ENCODE peak calls at places on chromosomes 2 and 18, in ten cellular contexts. L, C, Z, G, R, W, H, X, S and E are unnamed samples.

GRCh38 chr2:233280114-233280693 is 27.4 kb upstream of the SAG start:
- DNase-seq in Z (no peak), S (no peak), W (no peak), R (no peak), C (no peak), G (no peak), H (no peak), L (no peak), X (peak), E (no peak)

GRCh38 chr18:11980148-11980554 is 1.2 kb upstream of the IMPA2 start:
- DNase-seq in L (no peak), Z (no peak), G (no peak), H (no peak), S (no peak), C (no peak), R (no peak), W (no peak), X (no peak), E (no peak)

GRCh38 chr2:62142054-62142453 is 53.9 kb upstream of the B3GNT2 start:
- DNase-seq in G (no peak), X (no peak), R (no peak), Z (no peak), C (no peak), W (no peak), S (no peak), H (peak), L (no peak), E (no peak)

GRCh38 chr2:9650119-9650821 is 19.5 kb upstream of the YWHAQ start:
- DNase-seq in G (no peak), H (no peak), X (no peak), L (no peak), S (no peak), R (no peak), W (no peak), Z (no peak), C (no peak), E (no peak)

GRCh38 chr2:20455076-20455587 is 8.3 kb downstream of the RHOB start:
- DNase-seq in G (no peak), S (no peak), L (no peak), R (no peak), H (no peak), Z (no peak), X (no peak), W (no peak), C (no peak), E (no peak)

GRCh38 chr18:9539283-9539682 is 64.0 kb downstream of the RALBP1 start:
- DNase-seq in X (peak), S (no peak), W (peak), L (no peak), C (no peak), R (no peak), H (no peak), Z (no peak), G (no peak), E (no peak)

GRCh38 chr18:8754995-8755955 is 49.9 kb downstream of the MTCL1 start:
- DNase-seq in X (peak), L (peak), R (no peak), G (no peak), Z (no peak), S (no peak), C (no peak), H (no peak), W (peak), E (no peak)

GRCh38 chr2:9288233-9288632 is 81.6 kb downstream of the ASAP2 start:
- DNase-seq in L (no peak), H (no peak), S (no peak), C (no peak), G (no peak), R (no peak), X (peak), Z (no peak), W (peak), E (no peak)

GRCh38 chr18:75475228-75475627 is 47.7 kb upstream of the SMIM21 start:
- DNase-seq in G (no peak), C (no peak), W (peak), S (no peak), H (no peak), X (peak), R (no peak), L (no peak), Z (no peak), E (no peak)

GRCh38 chr18:58788971-58789797 is 75.5 kb upstream of the ZNF532 start:
- DNase-seq in G (no peak), X (peak), W (peak), H (no peak), C (no peak), L (no peak), R (no peak), Z (no peak), S (peak), E (peak)

GRCh38 chr2:225100856-225101294 is 58.6 kb upstream of the DOCK10 start:
- DNase-seq in C (no peak), R (peak), X (peak), Z (no peak), L (no peak), S (no peak), H (no peak), G (no peak), W (peak), E (no peak)

GRCh38 chr2:75100011-75100680 is 99.2 kb downstream of the TACR1 start:
- DNase-seq in W (peak), X (peak), Z (no peak), G (no peak), R (no peak), C (no peak), H (no peak), S (no peak), L (no peak), E (no peak)

GRCh38 chr18:35497006-35497333 is 790 bp downstream of the INO80C start:
- DNase-seq in L (no peak), C (no peak), X (peak), S (no peak), G (no peak), Z (no peak), W (no peak), R (peak), H (no peak), E (no peak)

GRCh38 chr2:149329068-149329467 is 1.3 kb upstream of the LYPD6 start:
- DNase-seq in H (no peak), W (peak), R (no peak), G (no peak), X (peak), C (no peak), Z (no peak), S (no peak), L (no peak), E (no peak)

GRCh38 chr2:235505210-235505741 is 11.4 kb downstream of the AGAP1 start:
- DNase-seq in W (no peak), S (peak), H (no peak), G (no peak), L (no peak), X (no peak), Z (no peak), C (no peak), R (no peak), E (no peak)

GRCh38 chr2:95077521-95077807 is 44.1 kb downstream of the MRPS5 start:
- DNase-seq in R (peak), C (no peak), W (no peak), G (no peak), S (peak), H (no peak), L (no peak), X (no peak), Z (no peak), E (no peak)

GRCh38 chr2:88690591-88691338 is 708 bp upstream of the RPIA start:
- DNase-seq in G (peak), Z (peak), W (peak), H (peak), L (peak), C (no peak), X (peak), S (no peak), R (peak), E (peak)

GRCh38 chr18:2655153-2655953 is at the start of gene SMCHD1:
- DNase-seq in W (peak), S (peak), C (peak), G (peak), X (peak), Z (peak), H (peak), R (peak), L (peak), E (peak)